ENCODE peak calls at places on chromosomes 16 and 17, in four cellular contexts. One of them, this sample, is unnamed.

GRCh38 chr16:35131429-35131828 is 1672.0 kb downstream of the TP53TG3F start:
- DNase-seq in sigmoid colon: no peak
- DNase-seq in vagina: no peak
- DNase-seq in body of pancreas: no peak
- DNase-seq in this sample: no peak

GRCh38 chr17:67520282-67520906 is 143.3 kb downstream of the PITPNC1 start:
- DNase-seq in sigmoid colon: peak
- DNase-seq in vagina: peak
- DNase-seq in body of pancreas: no peak
- DNase-seq in this sample: peak

GRCh38 chr16:66905633-66906539 is 12.8 kb downstream of the CDH16 start:
- DNase-seq in sigmoid colon: no peak
- DNase-seq in vagina: no peak
- DNase-seq in body of pancreas: peak
- DNase-seq in this sample: peak

GRCh38 chr17:42527932-42528331 is 8.1 kb upstream of the NAGLU start:
- DNase-seq in sigmoid colon: peak
- DNase-seq in vagina: no peak
- DNase-seq in body of pancreas: no peak
- DNase-seq in this sample: no peak

GRCh38 chr17:68777856-68778694 is 176.9 kb upstream of the FAM20A start:
- DNase-seq in sigmoid colon: no peak
- DNase-seq in vagina: no peak
- DNase-seq in body of pancreas: peak
- DNase-seq in this sample: no peak

GRCh38 chr17:10735821-10736220 is 6.0 kb upstream of the TMEM220 start:
- DNase-seq in sigmoid colon: no peak
- DNase-seq in vagina: peak
- DNase-seq in body of pancreas: no peak
- DNase-seq in this sample: no peak

GRCh38 chr16:23502466-23502865 is 7.8 kb downstream of the GGA2 start:
- DNase-seq in sigmoid colon: no peak
- DNase-seq in vagina: no peak
- DNase-seq in body of pancreas: no peak
- DNase-seq in this sample: no peak

GRCh38 chr17:79715318-79716182 is 15.2 kb upstream of the ENPP7 start:
- DNase-seq in sigmoid colon: no peak
- DNase-seq in vagina: no peak
- DNase-seq in body of pancreas: no peak
- DNase-seq in this sample: no peak

GRCh38 chr17:13428611-13429042 is 173.1 kb downstream of the HS3ST3A1 start:
- DNase-seq in sigmoid colon: no peak
- DNase-seq in vagina: no peak
- DNase-seq in body of pancreas: no peak
- DNase-seq in this sample: no peak

GRCh38 chr16:67598527-67598926 is 36.2 kb downstream of the CTCF start:
- DNase-seq in sigmoid colon: no peak
- DNase-seq in vagina: no peak
- DNase-seq in body of pancreas: no peak
- DNase-seq in this sample: peak

GRCh38 chr16:72224260-72224768 is 52.4 kb upstream of the PMFBP1 start:
- DNase-seq in sigmoid colon: no peak
- DNase-seq in vagina: no peak
- DNase-seq in body of pancreas: peak
- DNase-seq in this sample: no peak

GRCh38 chr16:87952751-87953150 is 1.5 kb downstream of the BANP start:
- DNase-seq in sigmoid colon: no peak
- DNase-seq in vagina: no peak
- DNase-seq in body of pancreas: no peak
- DNase-seq in this sample: no peak

GRCh38 chr17:76480676-76481075 is 13.3 kb downstream of the AANAT start:
- DNase-seq in sigmoid colon: peak
- DNase-seq in vagina: no peak
- DNase-seq in body of pancreas: no peak
- DNase-seq in this sample: peak

GRCh38 chr17:282000-282911 is 70.4 kb downstream of the RPH3AL start:
- DNase-seq in sigmoid colon: peak
- DNase-seq in vagina: no peak
- DNase-seq in body of pancreas: no peak
- DNase-seq in this sample: peak

GRCh38 chr17:73546770-73547345 is 97.4 kb downstream of the SDK2 start:
- DNase-seq in sigmoid colon: no peak
- DNase-seq in vagina: no peak
- DNase-seq in body of pancreas: no peak
- DNase-seq in this sample: peak

GRCh38 chr16:660132-660458 is 7.8 kb upstream of the RHOT2 start:
- DNase-seq in sigmoid colon: no peak
- DNase-seq in vagina: no peak
- DNase-seq in body of pancreas: no peak
- DNase-seq in this sample: no peak

GRCh38 chr16:662095-662494 is 5.8 kb upstream of the RHOT2 start:
- DNase-seq in sigmoid colon: no peak
- DNase-seq in vagina: no peak
- DNase-seq in body of pancreas: no peak
- DNase-seq in this sample: no peak

GRCh38 chr16:661184-661821 is 6.6 kb upstream of the RHOT2 start:
- DNase-seq in sigmoid colon: no peak
- DNase-seq in vagina: no peak
- DNase-seq in body of pancreas: no peak
- DNase-seq in this sample: no peak

GRCh38 chr16:659618-660017 is 8.3 kb upstream of the RHOT2 start:
- DNase-seq in sigmoid colon: no peak
- DNase-seq in vagina: no peak
- DNase-seq in body of pancreas: no peak
- DNase-seq in this sample: no peak

DNA sequence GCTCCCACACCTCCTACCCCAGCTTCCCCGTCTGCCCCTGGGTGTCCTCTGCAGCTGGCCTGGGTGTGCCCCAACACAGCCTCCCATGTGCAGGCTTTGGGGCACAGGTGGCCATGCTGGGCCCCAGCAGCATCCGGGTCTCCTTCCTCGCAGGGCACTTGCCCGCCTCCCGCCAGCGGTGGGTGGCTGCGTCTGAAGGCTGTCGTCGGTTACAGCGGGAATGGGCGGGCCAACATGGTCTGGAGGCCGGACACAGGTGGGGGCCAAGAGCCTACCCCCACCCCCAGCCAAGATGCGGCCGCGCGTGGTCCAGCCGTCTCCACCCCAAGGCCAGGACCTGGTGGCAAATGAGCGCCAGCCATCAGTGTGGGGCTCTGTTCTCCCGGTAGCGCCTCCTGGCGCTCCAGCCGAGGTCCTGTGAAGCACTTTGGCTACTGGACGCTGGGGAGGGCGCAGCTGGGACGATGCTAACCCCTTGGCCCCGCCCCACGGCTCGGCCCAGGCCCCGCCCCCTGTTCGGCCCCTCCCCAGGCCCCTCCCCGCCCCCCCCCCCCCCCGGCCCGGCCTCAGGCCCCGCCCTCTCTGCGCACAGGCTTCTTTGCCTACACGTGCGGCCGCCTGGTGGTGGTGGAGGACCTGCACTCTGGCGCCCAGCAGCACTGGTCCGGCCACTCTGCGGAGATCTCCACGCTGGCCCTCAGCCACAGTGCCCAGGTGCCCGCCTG is 7.3 kb upstream of the RHOT2 start:
- DNase-seq in sigmoid colon: peak
- DNase-seq in vagina: no peak
- DNase-seq in body of pancreas: peak
- DNase-seq in this sample: peak
- H3K4me3 ChIP-seq in sigmoid colon: peak
- H3K4me3 ChIP-seq in vagina: peak
- H3K4me3 ChIP-seq in body of pancreas: no peak
- H3K4me3 ChIP-seq in this sample: no peak

DNA sequence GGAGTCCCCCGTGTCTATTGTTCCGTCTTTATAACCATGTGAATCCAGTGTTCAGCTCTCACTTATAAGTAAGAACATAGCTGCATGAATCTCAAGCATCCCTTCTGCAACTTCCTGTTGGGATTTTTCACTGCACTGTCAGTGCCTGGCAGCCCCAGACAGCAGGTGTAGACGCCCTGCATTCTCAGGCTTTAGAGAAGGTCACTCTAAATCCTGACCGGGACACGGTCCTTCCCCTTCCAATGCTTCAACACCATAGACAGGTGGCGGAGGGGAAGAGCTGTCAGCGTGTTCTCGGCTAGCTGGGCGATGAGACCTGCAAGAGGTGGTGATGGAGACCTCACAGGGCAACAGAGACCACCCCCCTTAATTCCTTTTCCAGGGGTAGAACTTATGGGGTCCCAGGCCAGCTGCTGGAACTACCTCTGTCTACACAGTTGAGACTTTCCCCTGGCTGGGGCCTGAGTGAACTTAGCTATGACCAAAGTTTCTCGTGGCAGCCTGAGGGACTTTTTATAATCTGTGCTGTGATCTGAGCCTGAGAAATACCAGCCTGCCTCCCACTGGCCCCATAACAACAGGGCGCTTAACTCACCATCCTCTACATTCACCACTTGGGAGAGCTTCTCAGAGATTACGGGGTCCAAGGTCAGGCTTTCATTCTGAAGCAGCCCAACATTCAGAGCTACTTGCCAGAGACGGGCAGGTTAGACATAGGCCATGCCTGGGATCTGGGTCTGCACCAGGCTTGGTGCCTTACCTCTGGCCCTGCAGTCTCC is 143.2 kb upstream of the TNRC6C start:
- DNase-seq in sigmoid colon: peak
- DNase-seq in vagina: no peak
- DNase-seq in body of pancreas: no peak
- DNase-seq in this sample: no peak
- TF ChIP-seq CTCF in sigmoid colon: no peak
- TF ChIP-seq CTCF in vagina: no peak
- TF ChIP-seq CTCF in body of pancreas: no peak
- TF ChIP-seq CTCF in this sample: no peak

GRCh38 chr17:65560628-65561371 is 648 bp downstream of the AXIN2 start:
- DNase-seq in sigmoid colon: peak
- DNase-seq in vagina: no peak
- DNase-seq in body of pancreas: peak
- DNase-seq in this sample: peak

GRCh38 chr17:65561394-65562205 is at the start of gene AXIN2:
- DNase-seq in sigmoid colon: peak
- DNase-seq in vagina: no peak
- DNase-seq in body of pancreas: peak
- DNase-seq in this sample: peak

GRCh38 chr17:65559483-65559801 is 2.0 kb downstream of the AXIN2 start:
- DNase-seq in sigmoid colon: no peak
- DNase-seq in vagina: no peak
- DNase-seq in body of pancreas: no peak
- DNase-seq in this sample: no peak

GRCh38 chr17:65558683-65559311 is 2.7 kb downstream of the AXIN2 start:
- DNase-seq in sigmoid colon: no peak
- DNase-seq in vagina: no peak
- DNase-seq in body of pancreas: no peak
- DNase-seq in this sample: no peak

DNA sequence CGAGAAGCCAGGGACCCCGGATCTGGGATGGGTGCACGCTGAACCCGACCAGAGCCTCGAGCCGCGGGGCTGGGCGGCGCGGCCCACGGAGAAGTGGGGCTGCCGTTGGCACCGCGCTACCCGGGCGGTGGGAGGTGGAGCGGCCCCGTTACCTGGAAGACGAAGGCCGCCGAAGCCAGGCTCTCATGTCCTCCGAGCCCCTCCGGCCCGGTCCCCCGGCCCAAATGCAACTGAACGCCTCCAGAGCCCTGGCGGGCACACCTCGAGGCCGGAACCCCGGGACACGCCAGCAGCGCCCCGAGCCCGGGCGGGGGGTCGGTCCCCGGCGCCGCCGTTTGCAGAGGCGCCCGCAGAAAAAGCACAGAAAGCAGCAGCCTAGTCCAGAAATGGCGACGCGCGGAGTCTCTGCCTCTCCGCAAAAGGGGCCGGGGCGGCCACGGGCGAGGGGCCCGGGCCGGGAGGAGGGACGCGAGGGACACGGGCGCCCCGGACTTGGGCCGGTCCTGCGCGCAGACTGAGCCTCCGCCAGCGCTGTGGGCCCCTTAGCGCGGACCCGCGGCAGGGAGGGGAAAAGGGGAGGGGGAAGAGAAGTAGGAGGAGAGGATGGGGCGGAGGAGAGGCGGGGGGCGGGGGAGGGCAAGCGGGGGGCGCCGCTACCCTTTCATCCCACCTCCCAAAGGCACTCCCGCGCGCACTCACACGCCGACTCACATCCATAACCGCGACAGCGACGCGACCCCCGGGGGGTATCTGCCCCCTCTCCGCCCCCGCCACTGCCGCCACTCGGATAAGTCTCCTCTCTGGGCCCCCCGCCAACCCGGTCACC is 1.4 kb downstream of the AXIN2 start:
- DNase-seq in sigmoid colon: no peak
- DNase-seq in vagina: no peak
- DNase-seq in body of pancreas: peak
- DNase-seq in this sample: no peak
- H3K4me3 ChIP-seq in sigmoid colon: peak
- H3K4me3 ChIP-seq in vagina: peak
- H3K4me3 ChIP-seq in body of pancreas: peak
- H3K4me3 ChIP-seq in this sample: peak

DNA sequence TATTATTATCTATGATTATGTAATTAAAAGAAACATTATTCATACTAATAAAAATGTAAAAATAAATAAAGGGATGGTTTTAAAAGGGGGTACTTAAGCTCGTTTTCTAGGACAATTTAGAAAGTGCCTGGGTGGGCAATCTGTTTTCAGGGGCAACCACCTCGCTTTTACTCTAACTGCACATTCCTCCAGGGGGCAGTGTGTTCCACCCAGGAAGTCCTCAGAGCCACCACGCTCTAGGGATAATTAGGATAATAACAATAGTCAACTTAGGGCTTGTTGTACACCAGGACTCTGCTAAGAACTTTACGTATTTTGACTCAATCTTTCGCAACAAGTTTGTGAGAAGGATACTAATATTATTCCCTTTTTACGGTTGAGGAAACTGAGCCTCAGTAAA is 396.7 kb upstream of the MAF start:
- DNase-seq in sigmoid colon: no peak
- DNase-seq in vagina: no peak
- DNase-seq in body of pancreas: no peak
- DNase-seq in this sample: peak
- TF ChIP-seq CTCF in sigmoid colon: peak
- TF ChIP-seq CTCF in vagina: no peak
- TF ChIP-seq CTCF in body of pancreas: no peak
- TF ChIP-seq CTCF in this sample: peak

DNA sequence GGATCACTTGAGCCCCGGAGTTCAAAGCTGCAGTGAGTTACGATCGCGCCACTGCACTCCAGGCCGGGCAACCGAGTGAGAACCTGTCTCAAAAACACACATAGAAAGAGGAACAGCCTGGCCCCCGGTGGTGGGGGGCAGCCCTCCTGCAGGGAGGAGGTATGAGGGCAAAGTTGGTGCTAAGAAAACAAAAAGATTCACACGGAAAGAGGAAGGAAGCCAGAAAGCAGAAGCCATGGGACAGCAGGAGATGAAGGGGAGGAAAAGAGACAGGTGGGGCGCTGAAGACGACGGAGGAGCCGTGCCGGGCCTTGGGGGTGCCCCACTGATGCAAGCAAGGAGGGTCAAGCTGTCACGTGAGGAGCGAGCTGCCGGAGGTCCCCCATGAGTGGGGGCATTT is 8.2 kb upstream of the C16orf74 start:
- DNase-seq in sigmoid colon: no peak
- DNase-seq in vagina: no peak
- DNase-seq in body of pancreas: no peak
- DNase-seq in this sample: no peak
- H3K4me3 ChIP-seq in sigmoid colon: no peak
- H3K4me3 ChIP-seq in vagina: no peak
- H3K4me3 ChIP-seq in body of pancreas: no peak
- H3K4me3 ChIP-seq in this sample: no peak